ENCODE peak calls at places on chromosomes 16 and 17, in nine cellular contexts. V, K, Y, H, N, D, W, I and G are unnamed samples.

GRCh38 chr16:80369559-80369958 is 171.2 kb upstream of the DYNLRB2 start:
- DNase-seq in V (peak; percentile 59), K (no peak), Y (peak; percentile 52), H (peak; percentile 25), N (no peak), D (peak; percentile 9), W (no peak), I (peak; percentile 55), G (peak; percentile 36)

GRCh38 chr17:32627233-32628008 is 140.6 kb downstream of the CDK5R1 start:
- DNase-seq in V (peak; percentile 61), K (no peak), Y (no peak), H (peak; percentile 10), N (no peak), D (no peak), W (no peak), I (no peak), G (no peak)

GRCh38 chr17:45244725-45245656 is 16.9 kb downstream of the SPATA32 start:
- DNase-seq in V (no peak), K (no peak), Y (no peak), H (no peak), N (no peak), D (no peak), W (no peak), I (no peak), G (no peak)

GRCh38 chr16:87778476-87778829 is 12.7 kb upstream of the KLHDC4 start:
- DNase-seq in V (no peak), K (no peak), Y (no peak), H (peak; percentile 29), N (no peak), D (no peak), W (no peak), I (no peak), G (no peak)

GRCh38 chr17:70829876-70830275 is 660.5 kb downstream of the KCNJ2 start:
- DNase-seq in V (peak; percentile 54), K (no peak), Y (no peak), H (no peak), N (no peak), D (no peak), W (no peak), I (no peak), G (no peak)

GRCh38 chr17:77675411-77675810 is 283.1 kb upstream of the TNRC6C start:
- DNase-seq in V (no peak), K (no peak), Y (no peak), H (no peak), N (no peak), D (no peak), W (no peak), I (no peak), G (no peak)

GRCh38 chr17:8740486-8740885 is 4.2 kb downstream of the CCDC42 start:
- DNase-seq in V (no peak), K (no peak), Y (no peak), H (no peak), N (no peak), D (no peak), W (no peak), I (no peak), G (no peak)

GRCh38 chr16:83606486-83607030 is 201.2 kb upstream of the HSBP1 start:
- DNase-seq in V (no peak), K (no peak), Y (no peak), H (no peak), N (no peak), D (no peak), W (no peak), I (no peak), G (peak; percentile 12)

GRCh38 chr17:63494300-63494928 is 17.6 kb downstream of the ACE start:
- DNase-seq in V (no peak), K (no peak), Y (no peak), H (no peak), N (no peak), D (no peak), W (no peak), I (no peak), G (no peak)

GRCh38 chr17:62882878-62883277 is 74.8 kb upstream of the MARCHF10 start:
- DNase-seq in V (no peak), K (no peak), Y (no peak), H (no peak), N (no peak), D (no peak), W (no peak), I (no peak), G (no peak)

GRCh38 chr16:69892378-69892777 is 58.8 kb upstream of the CLEC18A start:
- DNase-seq in V (no peak), K (no peak), Y (no peak), H (no peak), N (no peak), D (no peak), W (no peak), I (no peak), G (no peak)

GRCh38 chr17:71084219-71084618 is 914.9 kb downstream of the KCNJ2 start:
- DNase-seq in V (no peak), K (no peak), Y (no peak), H (peak; percentile 30), N (no peak), D (no peak), W (no peak), I (peak; percentile 42), G (peak; percentile 51)

GRCh38 chr16:78325532-78325931 is 226.1 kb downstream of the WWOX start:
- DNase-seq in V (no peak), K (no peak), Y (no peak), H (no peak), N (no peak), D (no peak), W (no peak), I (no peak), G (no peak)

GRCh38 chr17:2814499-2815341 is 18.5 kb downstream of the RAP1GAP2 start:
- DNase-seq in V (peak; percentile 11), K (no peak), Y (no peak), H (no peak), N (no peak), D (peak; percentile 13), W (no peak), I (no peak), G (peak; percentile 44)

GRCh38 chr16:72947379-72948237 is 100.3 kb downstream of the ZFHX3 start:
- DNase-seq in V (peak; percentile 24), K (no peak), Y (no peak), H (peak; percentile 59), N (no peak), D (no peak), W (peak; percentile 77), I (no peak), G (no peak)

GRCh38 chr17:68255731-68256538 is 8.1 kb downstream of the AMZ2 start:
- DNase-seq in V (no peak), K (no peak), Y (no peak), H (no peak), N (no peak), D (no peak), W (no peak), I (no peak), G (no peak)

GRCh38 chr17:41131979-41132378 is 8.0 kb upstream of the KRTAP4-12 start:
- DNase-seq in V (peak; percentile 75), K (no peak), Y (no peak), H (no peak), N (no peak), D (no peak), W (no peak), I (no peak), G (no peak)

GRCh38 chr16:57366544-57367040 is 5.7 kb upstream of the CX3CL1 start:
- DNase-seq in V (no peak), K (no peak), Y (no peak), H (no peak), N (no peak), D (no peak), W (no peak), I (no peak), G (no peak)

GRCh38 chr16:59601452-59601851 is 867.3 kb upstream of the GOT2 start:
- DNase-seq in V (no peak), K (no peak), Y (no peak), H (no peak), N (no peak), D (no peak), W (no peak), I (no peak), G (no peak)
- H3K27ac ChIP-seq in V (no peak overlapping the region), K (no peak overlapping the region), Y (no peak overlapping the region), H (no peak overlapping the region), N (no peak overlapping the region), D (no peak overlapping the region), W (no peak overlapping the region), I (no peak overlapping the region), G (no peak overlapping the region)

DNA sequence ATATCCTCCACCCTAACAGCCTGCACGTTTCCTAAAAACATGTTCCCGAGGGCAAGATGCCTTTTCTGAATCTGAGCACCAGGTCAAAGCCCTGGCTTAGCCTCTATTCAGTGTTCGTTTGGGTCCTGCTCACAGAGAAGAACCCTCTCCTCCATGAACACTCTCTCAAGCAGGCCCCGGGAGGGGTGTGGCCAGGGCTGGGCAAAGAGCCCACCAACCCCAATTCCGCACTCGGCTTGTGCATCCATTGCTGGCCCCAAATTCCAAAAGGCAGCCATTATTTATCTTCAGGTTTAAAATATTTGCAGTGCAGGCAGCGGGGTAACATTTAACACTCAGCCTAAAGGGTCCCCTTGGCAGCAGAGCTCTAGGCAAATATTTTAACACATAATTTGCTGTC is 115.7 kb downstream of the ZNF423 start:
- DNase-seq in V (no peak), K (no peak), Y (no peak), H (no peak), N (no peak), D (no peak), W (no peak), I (no peak), G (no peak)
- TF ChIP-seq CTCF in V (no peak), K (no peak), Y (no peak), H (no peak), N (no peak), D (no peak), W (no peak), I (no peak), G (no peak)

GRCh38 chr16:558298-559020 is 1.7 kb upstream of the PRR35 start:
- DNase-seq in V (no peak), K (peak; percentile 47), Y (no peak), H (no peak), N (no peak), D (peak; percentile 54), W (no peak), I (no peak), G (no peak)
- H3K27ac ChIP-seq in V (no peak overlapping the region), K (no peak overlapping the region), Y (no peak overlapping the region), H (no peak overlapping the region), N (no peak overlapping the region), D (no peak overlapping the region), W (no peak overlapping the region), I (no peak overlapping the region), G (no peak overlapping the region)

GRCh38 chr17:81413497-81414135 is 18.4 kb downstream of the BAHCC1 start:
- DNase-seq in V (no peak), K (no peak), Y (no peak), H (no peak), N (no peak), D (no peak), W (no peak), I (no peak), G (no peak)

GRCh38 chr17:81415681-81416080 is 20.4 kb downstream of the BAHCC1 start:
- DNase-seq in V (no peak), K (no peak), Y (no peak), H (no peak), N (no peak), D (no peak), W (no peak), I (no peak), G (no peak)

GRCh38 chr17:81416612-81417011 is 21.4 kb downstream of the BAHCC1 start:
- DNase-seq in V (no peak), K (no peak), Y (no peak), H (peak; percentile 56), N (no peak), D (no peak), W (no peak), I (no peak), G (peak; percentile 24)

GRCh38 chr17:81417049-81417878 is 22.0 kb downstream of the BAHCC1 start:
- DNase-seq in V (peak; percentile 50), K (no peak), Y (peak; percentile 65), H (no peak), N (no peak), D (no peak), W (no peak), I (no peak), G (peak; percentile 20)

GRCh38 chr17:81414751-81415516 is 19.7 kb downstream of the BAHCC1 start:
- DNase-seq in V (no peak), K (no peak), Y (no peak), H (no peak), N (no peak), D (no peak), W (no peak), I (no peak), G (no peak)
- TF ChIP-seq CTCF in V (no peak), K (no peak), Y (no peak), H (no peak), N (no peak), D (no peak), W (no peak), I (no peak), G (no peak)